ENCODE peak calls at places on chromosome 22, in eight cellular contexts. One of them, this sample, is unnamed.
A peak's percentile ranks its signal among the peaks of the same experiment; 100 is the strongest.

GRCh38 chr22:39956932-39957664 is 3.1 kb upstream of the TMA7B start:
- DNase-seq in kidney epithelial cell: no peak
- DNase-seq in B cell: no peak
- DNase-seq in AG04449: no peak
- DNase-seq in HL-60: no peak
- DNase-seq in cardiac fibroblast: no peak
- DNase-seq in astrocyte: no peak
- DNase-seq in GM12865: peak; percentile 86
- DNase-seq in this sample: no peak

GRCh38 chr22:18154821-18155390 is 4.9 kb downstream of the USP18 start:
- DNase-seq in kidney epithelial cell: no peak
- DNase-seq in AG04449: no peak
- DNase-seq in HL-60: no peak
- DNase-seq in cardiac fibroblast: no peak
- DNase-seq in astrocyte: no peak
- DNase-seq in B cell: no peak
- DNase-seq in GM12865: no peak
- DNase-seq in this sample: no peak

GRCh38 chr22:46845281-46846153 is 83.1 kb downstream of the TBC1D22A start:
- DNase-seq in AG04449: no peak
- DNase-seq in HL-60: no peak
- DNase-seq in kidney epithelial cell: no peak
- DNase-seq in astrocyte: peak; percentile 47
- DNase-seq in cardiac fibroblast: peak; percentile 74
- DNase-seq in GM12865: no peak
- DNase-seq in B cell: no peak
- DNase-seq in this sample: no peak

GRCh38 chr22:38973289-38974169 is 8.6 kb upstream of the APOBEC3B start:
- DNase-seq in kidney epithelial cell: no peak
- DNase-seq in astrocyte: peak; percentile 6
- DNase-seq in GM12865: peak; percentile 71
- DNase-seq in HL-60: no peak
- DNase-seq in AG04449: no peak
- DNase-seq in cardiac fibroblast: peak; percentile 48
- DNase-seq in B cell: peak; percentile 55
- DNase-seq in this sample: no peak

GRCh38 chr22:22712092-22712658 is 67.8 kb downstream of the GGTLC2 start:
- DNase-seq in B cell: no peak
- DNase-seq in GM12865: no peak
- DNase-seq in AG04449: no peak
- DNase-seq in cardiac fibroblast: no peak
- DNase-seq in kidney epithelial cell: no peak
- DNase-seq in astrocyte: no peak
- DNase-seq in HL-60: no peak
- DNase-seq in this sample: no peak

GRCh38 chr22:40709752-40710413 is 30.6 kb downstream of the MCHR1 start:
- DNase-seq in astrocyte: no peak
- DNase-seq in cardiac fibroblast: no peak
- DNase-seq in B cell: no peak
- DNase-seq in AG04449: no peak
- DNase-seq in GM12865: no peak
- DNase-seq in kidney epithelial cell: no peak
- DNase-seq in HL-60: no peak
- DNase-seq in this sample: no peak

GRCh38 chr22:37037669-37038068 is 13.9 kb upstream of the KCTD17 start:
- DNase-seq in B cell: no peak
- DNase-seq in HL-60: no peak
- DNase-seq in GM12865: no peak
- DNase-seq in kidney epithelial cell: no peak
- DNase-seq in cardiac fibroblast: no peak
- DNase-seq in astrocyte: no peak
- DNase-seq in AG04449: no peak
- DNase-seq in this sample: no peak

GRCh38 chr22:37740455-37741311 is 43.8 kb downstream of the TRIOBP start:
- DNase-seq in cardiac fibroblast: no peak
- DNase-seq in HL-60: no peak
- DNase-seq in astrocyte: no peak
- DNase-seq in kidney epithelial cell: no peak
- DNase-seq in AG04449: no peak
- DNase-seq in B cell: peak; percentile 32
- DNase-seq in GM12865: no peak
- DNase-seq in this sample: no peak

GRCh38 chr22:39220897-39221850 is 23.6 kb downstream of the PDGFB start:
- DNase-seq in cardiac fibroblast: peak; percentile 73
- DNase-seq in kidney epithelial cell: no peak
- DNase-seq in B cell: no peak
- DNase-seq in HL-60: no peak
- DNase-seq in astrocyte: no peak
- DNase-seq in GM12865: no peak
- DNase-seq in AG04449: no peak
- DNase-seq in this sample: no peak

GRCh38 chr22:37930270-37930951 is 23.0 kb downstream of the C22orf23 start:
- DNase-seq in GM12865: peak; percentile 35
- DNase-seq in B cell: no peak
- DNase-seq in HL-60: no peak
- DNase-seq in astrocyte: no peak
- DNase-seq in kidney epithelial cell: no peak
- DNase-seq in cardiac fibroblast: peak; percentile 49
- DNase-seq in AG04449: no peak
- DNase-seq in this sample: no peak

GRCh38 chr22:30575011-30575671 is 676 bp upstream of the GAL3ST1 start:
- DNase-seq in astrocyte: peak; percentile 74
- DNase-seq in kidney epithelial cell: no peak
- DNase-seq in GM12865: no peak
- DNase-seq in AG04449: no peak
- DNase-seq in B cell: no peak
- DNase-seq in HL-60: no peak
- DNase-seq in cardiac fibroblast: peak; percentile 74
- DNase-seq in this sample: no peak
- TF ChIP-seq CTCF in astrocyte: no peak
- TF ChIP-seq CTCF in kidney epithelial cell: no peak
- TF ChIP-seq CTCF in GM12865: no peak
- TF ChIP-seq CTCF in AG04449: no peak
- TF ChIP-seq CTCF in B cell: no peak
- TF ChIP-seq CTCF in HL-60: no peak
- TF ChIP-seq CTCF in cardiac fibroblast: peak; percentile 6
- TF ChIP-seq CTCF in this sample: peak; percentile 28

DNA sequence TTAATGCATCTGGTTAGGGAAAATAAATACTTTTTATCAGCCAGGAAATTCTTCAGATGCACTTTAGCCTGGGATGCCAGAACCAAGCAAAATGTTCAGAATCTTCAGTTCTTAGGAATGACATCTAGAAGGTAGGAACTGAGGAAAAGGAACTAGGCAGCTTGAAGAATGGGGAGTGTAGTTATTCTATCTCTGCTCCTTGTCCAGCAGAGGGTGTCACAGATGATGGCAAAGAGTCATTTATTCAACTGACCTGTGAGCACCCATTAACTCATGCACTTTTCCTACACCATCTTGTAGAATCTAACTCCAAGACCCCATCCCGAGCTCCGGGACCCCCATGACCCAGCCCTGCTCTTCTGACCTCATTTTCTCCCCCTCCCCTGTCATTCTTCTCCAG is 122.1 kb upstream of the ISX start:
- DNase-seq in kidney epithelial cell: no peak
- DNase-seq in AG04449: no peak
- DNase-seq in HL-60: no peak
- DNase-seq in GM12865: peak; percentile 20
- DNase-seq in B cell: no peak
- DNase-seq in cardiac fibroblast: no peak
- DNase-seq in astrocyte: no peak
- DNase-seq in this sample: no peak
- TF ChIP-seq CTCF in kidney epithelial cell: peak; percentile 22
- TF ChIP-seq CTCF in AG04449: no peak
- TF ChIP-seq CTCF in HL-60: no peak
- TF ChIP-seq CTCF in GM12865: no peak
- TF ChIP-seq CTCF in B cell: no peak
- TF ChIP-seq CTCF in cardiac fibroblast: no peak
- TF ChIP-seq CTCF in astrocyte: no peak
- TF ChIP-seq CTCF in this sample: no peak

DNA sequence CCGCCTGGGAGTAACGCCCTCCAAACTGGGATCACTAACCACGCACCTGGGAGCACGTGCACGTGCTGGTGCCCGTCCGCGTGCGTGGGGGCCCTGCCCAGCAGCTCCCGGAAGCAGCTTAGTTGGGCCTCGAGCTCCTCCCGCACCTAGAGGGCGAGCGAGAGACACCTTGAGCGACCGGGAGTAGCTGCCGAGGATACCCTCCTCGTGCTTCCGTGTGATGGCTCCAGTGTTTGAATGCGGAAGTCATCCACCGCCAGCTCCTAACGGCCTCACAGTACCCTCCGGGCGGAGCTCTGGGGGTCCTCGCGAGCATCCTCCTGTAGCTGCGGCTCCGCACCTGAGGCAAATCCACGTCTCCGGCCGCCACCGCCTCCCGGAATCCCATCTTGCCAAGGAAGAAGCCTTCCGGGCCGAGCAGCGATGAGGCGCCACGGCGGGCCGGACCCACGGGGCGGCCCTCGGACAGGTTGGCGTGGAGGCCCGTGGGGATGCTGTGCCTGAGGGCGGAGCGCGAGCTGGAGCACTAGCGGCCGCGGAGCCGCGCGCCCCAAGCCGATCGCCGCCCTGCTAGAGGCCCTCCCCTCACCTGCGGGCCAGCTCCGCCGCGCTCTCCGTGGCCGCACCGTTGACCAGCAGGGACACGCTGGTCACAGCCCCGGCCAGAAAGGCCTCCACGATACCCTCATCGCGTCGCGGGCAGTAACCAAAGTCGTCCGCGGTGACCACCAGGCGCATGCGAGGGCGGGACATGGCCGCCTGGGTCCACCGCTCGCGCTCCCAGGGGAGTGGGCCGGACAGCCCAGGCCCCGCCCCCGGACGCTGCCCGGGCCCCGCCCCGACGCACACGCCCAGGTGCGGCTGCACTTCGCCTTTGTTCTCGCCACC is at the start of gene YDJC:
- DNase-seq in kidney epithelial cell: peak; percentile 80
- DNase-seq in AG04449: no peak
- DNase-seq in B cell: peak; percentile 93
- DNase-seq in astrocyte: peak; percentile 73
- DNase-seq in GM12865: peak; percentile 98
- DNase-seq in cardiac fibroblast: peak; percentile 92
- DNase-seq in HL-60: peak; percentile 97
- DNase-seq in this sample: peak; percentile 71
- TF ChIP-seq CTCF in kidney epithelial cell: peak; percentile 76
- TF ChIP-seq CTCF in AG04449: peak; percentile 76
- TF ChIP-seq CTCF in B cell: peak; percentile 61
- TF ChIP-seq CTCF in astrocyte: peak; percentile 26
- TF ChIP-seq CTCF in GM12865: peak; percentile 72
- TF ChIP-seq CTCF in cardiac fibroblast: peak; percentile 44
- TF ChIP-seq CTCF in HL-60: peak; percentile 53
- TF ChIP-seq CTCF in this sample: peak; percentile 59

GRCh38 chr22:32132783-32133182 is 26.3 kb downstream of the C22orf42 start:
- DNase-seq in AG04449: no peak
- DNase-seq in kidney epithelial cell: no peak
- DNase-seq in B cell: no peak
- DNase-seq in HL-60: no peak
- DNase-seq in GM12865: no peak
- DNase-seq in cardiac fibroblast: no peak
- DNase-seq in astrocyte: no peak
- DNase-seq in this sample: no peak

GRCh38 chr22:32132126-32132525 is 27.0 kb downstream of the C22orf42 start:
- DNase-seq in GM12865: no peak
- DNase-seq in astrocyte: no peak
- DNase-seq in cardiac fibroblast: no peak
- DNase-seq in kidney epithelial cell: no peak
- DNase-seq in HL-60: no peak
- DNase-seq in B cell: no peak
- DNase-seq in AG04449: no peak
- DNase-seq in this sample: no peak

GRCh38 chr22:32130464-32130863 is 28.6 kb downstream of the C22orf42 start:
- DNase-seq in astrocyte: no peak
- DNase-seq in B cell: no peak
- DNase-seq in AG04449: no peak
- DNase-seq in GM12865: no peak
- DNase-seq in cardiac fibroblast: no peak
- DNase-seq in HL-60: no peak
- DNase-seq in kidney epithelial cell: no peak
- DNase-seq in this sample: no peak

GRCh38 chr22:32123657-32124056 is 35.4 kb downstream of the C22orf42 start:
- DNase-seq in B cell: no peak
- DNase-seq in HL-60: no peak
- DNase-seq in GM12865: no peak
- DNase-seq in astrocyte: no peak
- DNase-seq in AG04449: no peak
- DNase-seq in cardiac fibroblast: no peak
- DNase-seq in kidney epithelial cell: no peak
- DNase-seq in this sample: no peak

DNA sequence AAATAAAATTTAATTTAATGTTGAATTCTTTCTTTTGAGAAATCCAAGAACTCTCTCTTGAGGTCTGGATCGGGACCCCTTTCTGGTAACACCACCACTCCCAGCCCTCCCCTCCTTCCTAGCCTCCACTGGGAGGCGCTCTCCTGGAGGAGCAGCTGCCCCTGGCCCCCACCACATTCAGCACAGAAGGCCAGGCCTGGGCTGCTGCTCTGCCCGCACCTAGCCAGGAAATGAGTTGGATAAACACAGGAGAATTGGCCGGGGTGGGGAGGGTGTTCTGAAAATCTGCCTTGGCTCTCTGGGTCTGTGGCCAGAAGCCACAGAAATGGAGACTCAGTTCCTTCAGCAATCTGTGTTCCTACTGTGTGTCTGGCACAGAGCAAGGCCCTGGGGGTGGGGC is 31.2 kb downstream of the C22orf42 start:
- DNase-seq in B cell: no peak
- DNase-seq in HL-60: no peak
- DNase-seq in AG04449: no peak
- DNase-seq in kidney epithelial cell: no peak
- DNase-seq in cardiac fibroblast: no peak
- DNase-seq in astrocyte: no peak
- DNase-seq in GM12865: no peak
- DNase-seq in this sample: no peak
- TF ChIP-seq CTCF in B cell: no peak
- TF ChIP-seq CTCF in HL-60: no peak
- TF ChIP-seq CTCF in AG04449: no peak
- TF ChIP-seq CTCF in kidney epithelial cell: no peak
- TF ChIP-seq CTCF in cardiac fibroblast: no peak
- TF ChIP-seq CTCF in astrocyte: no peak
- TF ChIP-seq CTCF in GM12865: no peak
- TF ChIP-seq CTCF in this sample: peak; percentile 19

GRCh38 chr22:43203471-43203981 is 16.6 kb upstream of the TTLL12 start:
- DNase-seq in AG04449: no peak
- DNase-seq in cardiac fibroblast: no peak
- DNase-seq in kidney epithelial cell: no peak
- DNase-seq in HL-60: no peak
- DNase-seq in astrocyte: no peak
- DNase-seq in B cell: no peak
- DNase-seq in GM12865: no peak
- DNase-seq in this sample: no peak
- TF ChIP-seq CTCF in AG04449: no peak
- TF ChIP-seq CTCF in cardiac fibroblast: no peak
- TF ChIP-seq CTCF in kidney epithelial cell: peak; percentile 19
- TF ChIP-seq CTCF in HL-60: no peak
- TF ChIP-seq CTCF in astrocyte: no peak
- TF ChIP-seq CTCF in B cell: no peak
- TF ChIP-seq CTCF in GM12865: no peak
- TF ChIP-seq CTCF in this sample: no peak